ENCODE peak calls at places on chromosome 6, in seven cellular contexts. V, M, O, S, P, L and U are unnamed samples.

GRCh38 chr6:131792091-131792496 is 15.7 kb upstream of the ENPP1 start:
- DNase-seq in P (no peak), V (peak; percentile 49), L (no peak), O (no peak), S (no peak), M (no peak), U (no peak)

GRCh38 chr6:111841822-111842221 is 31.4 kb downstream of the FYN start:
- DNase-seq in P (no peak), M (no peak), O (peak; percentile 74), L (peak; percentile 82), S (no peak), V (peak; percentile 76), U (peak; percentile 49)

GRCh38 chr6:116329156-116329555 is 41.6 kb upstream of the DSE start:
- DNase-seq in M (no peak), S (no peak), L (peak; percentile 42), O (no peak), V (peak; percentile 38), P (no peak), U (no peak)

GRCh38 chr6:157464653-157465535 is 83.9 kb downstream of the ZDHHC14 start:
- DNase-seq in P (no peak), V (no peak), S (no peak), O (no peak), M (peak; percentile 32), L (no peak), U (no peak)

GRCh38 chr6:123091896-123092271 is 95.8 kb downstream of the CLVS2 start:
- DNase-seq in M (no peak), P (no peak), L (no peak), O (no peak), V (no peak), S (no peak), U (no peak)

GRCh38 chr6:111880181-111880944 is 7.1 kb upstream of the FYN start:
- DNase-seq in S (no peak), M (no peak), L (peak; percentile 25), P (no peak), O (no peak), V (peak; percentile 54), U (no peak)

GRCh38 chr6:24740861-24741260 is 21.9 kb upstream of the C6orf62 start:
- DNase-seq in O (no peak), M (no peak), S (no peak), L (no peak), P (no peak), V (peak; percentile 37), U (no peak)

GRCh38 chr6:113428702-113429101 is 428.4 kb upstream of the MARCKS start:
- DNase-seq in P (no peak), M (no peak), S (no peak), V (peak; percentile 45), L (no peak), O (no peak), U (no peak)

GRCh38 chr6:110653381-110653780 is 161.9 kb downstream of the CDK19 start:
- DNase-seq in S (no peak), M (no peak), V (no peak), L (no peak), O (no peak), P (no peak), U (no peak)

GRCh38 chr6:119986934-119987549 is 637.5 kb upstream of the MAN1A1 start:
- DNase-seq in P (no peak), V (no peak), O (no peak), L (no peak), S (no peak), M (no peak), U (no peak)

GRCh38 chr6:105553174-105553573 is 150.3 kb upstream of the PREP start:
- DNase-seq in V (no peak), O (no peak), M (no peak), L (no peak), S (no peak), P (no peak), U (peak; percentile 79)

GRCh38 chr6:158715330-158716311 is 65.8 kb downstream of the SYTL3 start:
- DNase-seq in O (no peak), M (no peak), V (no peak), L (no peak), P (no peak), S (peak; percentile 55), U (peak; percentile 83)

GRCh38 chr6:102732908-102733307 is 1339.4 kb downstream of the GRIK2 start:
- DNase-seq in V (no peak), L (no peak), O (no peak), P (no peak), S (no peak), M (no peak), U (no peak)

GRCh38 chr6:26432622-26433021 is 7.7 kb upstream of the BTN3A3 start:
- DNase-seq in M (no peak), S (no peak), V (peak; percentile 18), L (peak; percentile 39), O (peak; percentile 65), P (no peak), U (peak; percentile 72)

GRCh38 chr6:72811971-72812421 is 190.1 kb downstream of the KCNQ5 start:
- DNase-seq in L (peak; percentile 34), P (no peak), M (no peak), S (no peak), V (peak; percentile 50), O (peak; percentile 8), U (no peak)

GRCh38 chr6:83884523-83884922 is 25.0 kb downstream of the CYB5R4 start:
- DNase-seq in P (no peak), V (peak; percentile 58), S (no peak), M (no peak), L (peak; percentile 68), O (peak; percentile 84), U (peak; percentile 59)

GRCh38 chr6:43790031-43790430 is 20.0 kb downstream of the VEGFA start:
- DNase-seq in S (peak; percentile 79), O (no peak), M (peak; percentile 78), V (no peak), P (no peak), L (peak; percentile 93), U (no peak)

GRCh38 chr6:149306967-149307366 is 10.5 kb upstream of the TAB2 start:
- DNase-seq in V (peak; percentile 32), O (no peak), P (no peak), L (peak; percentile 72), S (no peak), M (no peak), U (no peak)

GRCh38 chr6:38510205-38510604 is 129.5 kb downstream of the BTBD9 start:
- DNase-seq in S (no peak), V (peak; percentile 73), O (no peak), M (no peak), L (no peak), P (no peak), U (no peak)

GRCh38 chr6:155171109-155171746 is 92.6 kb upstream of the CLDN20 start:
- DNase-seq in S (peak; percentile 71), P (no peak), L (peak; percentile 91), V (peak; percentile 89), O (peak; percentile 93), M (peak; percentile 69), U (peak; percentile 29)

GRCh38 chr6:155177369-155177961 is 86.3 kb upstream of the CLDN20 start:
- DNase-seq in P (peak; percentile 55), V (peak; percentile 76), M (no peak), L (peak; percentile 85), O (peak; percentile 82), S (no peak), U (peak; percentile 44)

GRCh38 chr6:155170519-155170918 is 93.3 kb upstream of the CLDN20 start:
- DNase-seq in P (no peak), O (no peak), M (no peak), S (no peak), L (no peak), V (no peak), U (no peak)

GRCh38 chr6:155174576-155175174 is 89.1 kb upstream of the CLDN20 start:
- DNase-seq in S (no peak), O (peak; percentile 86), M (no peak), P (peak; percentile 55), V (peak; percentile 81), L (peak; percentile 89), U (peak; percentile 79)

DNA sequence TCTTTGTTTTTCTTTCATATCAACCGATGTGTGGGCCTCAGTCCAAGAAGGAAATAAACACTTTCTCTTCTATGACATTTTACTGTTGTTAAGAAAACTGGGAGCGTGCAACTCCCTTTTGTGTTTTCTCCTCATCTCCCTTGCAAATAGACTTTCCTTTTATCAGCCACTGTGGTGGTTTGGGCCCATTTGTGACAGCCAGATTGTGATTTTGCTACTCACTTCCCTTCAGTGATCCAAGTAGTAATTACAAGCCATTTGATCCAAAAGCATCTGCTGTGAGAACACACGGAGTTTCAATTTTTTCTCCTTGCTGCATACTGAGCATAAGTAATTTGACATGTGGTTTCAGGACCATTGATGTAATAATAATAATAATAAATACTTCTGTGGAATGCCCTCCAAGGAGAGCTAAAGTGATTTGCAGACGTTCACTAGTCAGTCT is 92.0 kb upstream of the CLDN20 start:
- DNase-seq in S (no peak), L (peak; percentile 61), O (peak; percentile 85), P (no peak), V (peak; percentile 69), M (no peak), U (peak; percentile 35)
- H3K4me3 ChIP-seq in S (no peak overlapping the region), L (no peak overlapping the region), O (peak overlapping the region; percentile 27), P (peak overlapping the region; percentile 31), V (no peak overlapping the region), M (peak overlapping the region; percentile 23), U (no peak overlapping the region)

GRCh38 chr6:6891074-6891754 is 216.5 kb upstream of the RREB1 start:
- DNase-seq in P (no peak), O (no peak), M (no peak), L (no peak), S (no peak), V (no peak), U (peak; percentile 96)

GRCh38 chr6:6892706-6893601 is 214.8 kb upstream of the RREB1 start:
- DNase-seq in L (no peak), V (no peak), M (peak; percentile 54), S (no peak), O (no peak), P (no peak), U (no peak)

GRCh38 chr6:6891949-6892461 is 215.8 kb upstream of the RREB1 start:
- DNase-seq in L (no peak), V (no peak), M (peak; percentile 34), S (no peak), O (no peak), P (no peak), U (no peak)

GRCh38 chr6:6895929-6896328 is 211.8 kb upstream of the RREB1 start:
- DNase-seq in L (no peak), S (no peak), O (no peak), V (no peak), P (no peak), M (no peak), U (no peak)

GRCh38 chr6:6893701-6894100 is 214.1 kb upstream of the RREB1 start:
- DNase-seq in P (no peak), M (no peak), S (no peak), L (no peak), V (no peak), O (no peak), U (no peak)
- H3K27ac ChIP-seq in P (no peak overlapping the region), M (peak overlapping the region; percentile 92), S (no peak overlapping the region), L (peak overlapping the region; percentile 46), V (no peak overlapping the region), O (no peak overlapping the region), U (no peak overlapping the region)

DNA sequence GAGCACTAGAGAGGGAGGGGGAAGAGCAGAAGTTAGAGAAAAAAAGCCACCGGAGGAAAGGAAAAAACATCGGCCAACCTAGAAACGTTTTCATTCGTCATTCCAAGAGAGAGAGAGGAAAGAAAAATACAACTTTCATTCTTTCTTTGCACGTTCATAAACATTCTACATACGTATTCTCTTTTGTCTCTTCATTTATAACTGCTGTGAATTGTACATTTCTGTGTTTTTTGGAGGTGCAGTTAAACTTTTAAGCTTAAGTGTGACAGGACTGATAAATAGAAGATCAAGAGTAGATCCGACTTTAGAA is 2.0 kb downstream of the ID4 start:
- DNase-seq in L (no peak), V (peak; percentile 7), P (no peak), O (no peak), M (no peak), S (no peak), U (no peak)
- H3K4me3 ChIP-seq in L (peak overlapping the region; percentile 100), V (peak overlapping the region; percentile 78), P (peak overlapping the region; percentile 68), O (no peak overlapping the region), M (peak overlapping the region; percentile 80), S (peak overlapping the region; percentile 78), U (no peak overlapping the region)

GRCh38 chr6:15553736-15554294 is 109.0 kb downstream of the DTNBP1 start:
- DNase-seq in S (no peak), M (no peak), L (no peak), V (no peak), P (no peak), O (no peak), U (no peak)
- H3K27ac ChIP-seq in S (no peak overlapping the region), M (no peak overlapping the region), L (no peak overlapping the region), V (no peak overlapping the region), P (no peak overlapping the region), O (no peak overlapping the region), U (no peak overlapping the region)